ENCODE peak calls at places on chromosomes 6 and 20, in ten cellular contexts. D, P, S, Z, N, F, O, U, G and B are unnamed samples.

GRCh38 chr20:32364554-32365208 is 6.5 kb downstream of the ASXL1 start:
- DNase-seq in S (no peak), Z (no peak), O (no peak), G (no peak), F (no peak), D (no peak), P (no peak), U (no peak), N (no peak), B (no peak)

GRCh38 chr20:49230021-49230420 is 10.8 kb downstream of the DDX27 start:
- DNase-seq in O (peak; percentile 61), S (peak; percentile 50), G (no peak), D (no peak), Z (no peak), P (no peak), U (no peak), F (no peak), N (no peak), B (no peak)

GRCh38 chr6:116557863-116558262 is 4.3 kb downstream of the CALHM4 start:
- DNase-seq in U (peak; percentile 62), G (no peak), Z (peak; percentile 98), P (peak; percentile 60), F (peak; percentile 88), D (peak; percentile 97), N (no peak), S (no peak), O (no peak), B (no peak)

GRCh38 chr20:40431112-40431511 is 257.9 kb downstream of the MAFB start:
- DNase-seq in O (no peak), Z (no peak), U (no peak), F (no peak), P (no peak), D (no peak), G (no peak), S (no peak), N (no peak), B (no peak)

GRCh38 chr6:30684386-30685156 is 1.9 kb downstream of the PPP1R18 start:
- DNase-seq in Z (peak; percentile 44), P (peak; percentile 81), S (peak; percentile 85), N (peak; percentile 38), G (no peak), U (no peak), D (no peak), O (peak; percentile 95), F (no peak), B (no peak)

GRCh38 chr6:107820571-107821261 is 3.4 kb downstream of the SCML4 start:
- DNase-seq in P (no peak), S (no peak), Z (no peak), D (peak; percentile 17), N (peak; percentile 53), U (no peak), G (peak; percentile 42), O (no peak), F (no peak), B (peak; percentile 24)

GRCh38 chr6:155077784-155078183 is 82.7 kb downstream of the TIAM2 start:
- DNase-seq in G (no peak), P (no peak), N (no peak), S (no peak), O (no peak), D (no peak), Z (no peak), F (no peak), U (no peak), B (no peak)

GRCh38 chr6:158584236-158584651 is 24.4 kb downstream of the TMEM181 start:
- DNase-seq in Z (no peak), N (no peak), G (no peak), P (no peak), S (no peak), U (no peak), O (no peak), D (no peak), F (no peak), B (no peak)

GRCh38 chr6:45611502-45611901 is 233.8 kb upstream of the SUPT3H start:
- DNase-seq in S (no peak), G (no peak), U (no peak), D (no peak), Z (no peak), N (no peak), O (no peak), P (peak; percentile 3), F (no peak), B (no peak)

DNA sequence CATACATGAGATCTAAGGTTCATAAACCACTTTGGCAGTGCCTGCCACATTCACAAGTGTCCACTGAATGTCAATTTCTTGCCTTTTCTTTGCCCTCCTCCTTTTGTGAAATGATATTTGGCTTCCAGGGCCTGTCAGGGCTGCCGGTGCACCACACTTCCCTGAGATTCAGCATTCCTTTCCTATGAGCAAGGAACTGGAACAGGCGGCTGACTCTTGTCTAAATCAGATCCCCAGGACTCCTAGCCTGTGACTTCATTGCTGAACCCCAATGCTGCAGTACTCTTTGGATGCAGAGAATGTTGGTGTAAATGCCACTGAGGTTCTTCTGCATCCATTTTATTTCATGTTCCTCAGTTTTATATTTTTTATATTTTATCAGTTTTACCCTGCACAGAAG is 172.2 kb downstream of the ARID1B start:
- DNase-seq in F (peak; percentile 21), O (no peak), U (no peak), D (peak; percentile 82), S (no peak), G (no peak), P (no peak), N (no peak), Z (peak; percentile 81), B (no peak)
- H3K4me3 ChIP-seq in F (no peak overlapping the region), O (no peak overlapping the region), U (no peak overlapping the region), D (peak overlapping the region; percentile 32), S (no peak overlapping the region), G (no peak overlapping the region), P (no peak overlapping the region), N (no peak overlapping the region), Z (no peak overlapping the region), B (no peak overlapping the region)

DNA sequence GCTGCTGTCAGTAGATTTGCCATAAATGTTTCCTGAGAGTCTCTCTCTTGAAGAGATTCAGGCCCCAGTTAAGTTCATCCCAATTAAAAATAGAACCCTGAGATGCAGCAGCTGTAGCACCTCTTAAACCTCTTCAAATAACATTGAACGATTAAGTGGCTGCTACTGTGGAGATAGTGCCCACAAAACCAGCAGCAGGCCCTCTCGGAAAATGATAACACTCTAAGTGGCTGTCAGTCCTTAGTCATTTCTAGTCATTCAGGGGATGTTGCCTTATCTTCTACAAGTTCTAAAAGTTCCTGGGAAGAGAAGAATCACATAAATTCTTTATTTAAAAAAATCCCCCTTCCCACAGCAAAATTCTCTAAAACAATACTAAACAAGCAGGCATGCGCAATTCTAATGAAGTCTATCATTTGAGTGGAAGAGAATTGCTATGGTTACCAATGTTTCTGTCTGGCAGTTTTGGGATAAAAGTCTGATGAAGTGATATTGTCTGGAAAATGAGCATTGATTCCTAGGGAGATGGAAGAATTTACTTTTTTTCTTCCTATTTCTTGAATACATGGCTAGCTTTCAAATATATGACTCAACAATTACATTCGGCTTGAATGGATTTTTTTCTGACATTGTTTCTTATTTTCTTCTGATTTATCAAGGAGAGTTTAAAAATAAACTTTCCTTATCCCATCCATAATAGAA is 131.9 kb downstream of the TRMT11 start:
- DNase-seq in N (no peak), O (no peak), U (peak; percentile 85), P (no peak), Z (peak; percentile 31), F (no peak), D (peak; percentile 63), S (no peak), G (no peak), B (no peak)
- H3K4me1 ChIP-seq in N (no peaks in the 10 kb centered on the region), O (no peaks in the 10 kb centered on the region), U (peaks cover 41% of the 10 kb centered on the region), P (peaks cover 27% of the 10 kb centered on the region), Z (no peaks in the 10 kb centered on the region), F (no peaks in the 10 kb centered on the region), D (peaks cover 13% of the 10 kb centered on the region), S (no peaks in the 10 kb centered on the region), G (no peaks in the 10 kb centered on the region), B (no peaks in the 10 kb centered on the region)

DNA sequence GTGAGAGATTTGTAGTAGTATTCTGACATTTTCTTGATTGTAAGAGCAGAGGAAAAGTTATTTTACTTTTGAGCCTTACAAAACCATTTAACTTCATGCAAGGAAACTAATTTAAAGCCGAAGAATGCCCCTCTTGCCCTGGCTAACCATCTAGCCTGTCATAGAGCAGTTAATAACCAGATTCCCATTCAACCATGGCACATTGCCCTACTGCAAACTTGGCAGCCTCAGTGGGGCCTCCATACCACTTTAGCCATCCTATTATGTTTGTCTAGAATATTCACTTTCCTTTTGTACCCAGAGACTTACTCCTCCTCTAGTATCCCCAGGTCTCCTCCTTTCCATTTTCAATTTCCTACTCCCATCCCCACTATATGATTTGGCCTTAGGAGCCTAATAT is 230.9 kb downstream of the TBC1D7 start:
- DNase-seq in S (no peak), Z (no peak), D (no peak), N (no peak), U (no peak), G (no peak), P (no peak), O (no peak), F (no peak), B (no peak)
- H3K4me3 ChIP-seq in S (no peak overlapping the region), Z (no peak overlapping the region), D (no peak overlapping the region), N (no peak overlapping the region), U (no peak overlapping the region), G (no peak overlapping the region), P (no peak overlapping the region), O (no peak overlapping the region), F (no peak overlapping the region), B (no peak overlapping the region)

DNA sequence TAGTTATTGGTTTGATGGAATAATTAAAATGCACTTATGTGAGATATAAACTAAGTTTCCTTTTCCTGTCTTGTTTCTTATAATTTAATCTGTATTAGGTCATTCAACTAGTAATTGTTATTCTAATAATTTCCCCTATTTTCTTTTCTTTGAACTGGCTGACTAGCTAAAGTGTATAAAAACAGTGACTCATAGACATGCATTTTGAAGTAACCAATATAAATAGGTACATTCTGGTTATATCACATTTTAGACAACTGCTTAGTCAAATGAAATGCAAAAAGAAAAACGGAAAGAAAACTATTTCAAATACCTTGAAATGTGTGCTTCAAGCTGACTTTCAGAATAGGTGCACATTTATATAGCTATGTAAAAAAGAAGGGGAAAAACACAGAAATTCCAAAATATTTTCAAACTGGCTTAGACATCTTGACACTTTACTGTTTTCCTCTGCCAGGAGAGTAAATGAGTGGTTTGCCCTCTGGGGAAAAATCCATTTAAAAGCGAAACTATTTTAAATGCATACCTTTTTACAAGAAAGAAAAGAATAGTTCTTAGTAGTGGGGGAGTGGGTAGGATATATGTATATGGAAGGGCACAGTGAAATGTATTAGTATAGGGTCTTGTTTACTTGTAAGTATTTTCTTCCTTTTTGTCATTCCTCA is 28.3 kb downstream of the KCNQ5 start:
- DNase-seq in F (no peak), D (peak; percentile 36), P (no peak), S (no peak), G (no peak), N (no peak), U (no peak), O (no peak), Z (peak; percentile 19), B (no peak)
- H3K4me1 ChIP-seq in F (peaks cover 29% of the 10 kb centered on the region), D (peaks cover 23% of the 10 kb centered on the region), P (peaks cover 36% of the 10 kb centered on the region), S (peaks cover 4% of the 10 kb centered on the region), G (no peaks in the 10 kb centered on the region), N (no peaks in the 10 kb centered on the region), U (peaks cover 16% of the 10 kb centered on the region), O (no peaks in the 10 kb centered on the region), Z (peaks cover 3% of the 10 kb centered on the region), B (no peaks in the 10 kb centered on the region)

GRCh38 chr6:137165375-137166246 is 7.8 kb downstream of the IL22RA2 start:
- DNase-seq in Z (no peak), P (no peak), F (peak; percentile 37), G (peak; percentile 41), D (no peak), O (peak; percentile 82), S (no peak), U (no peak), N (peak; percentile 69), B (no peak)
- H3K4me3 ChIP-seq in Z (no peak overlapping the region), P (no peak overlapping the region), F (no peak overlapping the region), G (no peak overlapping the region), D (no peak overlapping the region), O (no peak overlapping the region), S (no peak overlapping the region), U (no peak overlapping the region), N (no peak overlapping the region), B (no peak overlapping the region)